ENCODE peak calls at places on chromosomes 12 and 14, in five cellular contexts. Z is PC-3, Y is neural progenitor cell, M is HCT116, I is MM.1S. W is an unnamed sample.
A peak's percentile ranks its signal among the peaks of the same experiment; 100 is the strongest.

GRCh38 chr12:13183621-13184020 is 12.9 kb upstream of the EMP1 start:
- DNase-seq in Y (no peak), M (no peak), I (no peak), Z (peak; percentile 76), W (no peak)

GRCh38 chr14:20031058-20031457 is 4.8 kb downstream of the OR4K13 start:
- DNase-seq in Z (no peak), M (no peak), I (no peak), Y (no peak), W (no peak)

GRCh38 chr14:75859746-75860145 is 122.0 kb downstream of the TGFB3 start:
- DNase-seq in I (no peak), M (no peak), Y (no peak), Z (no peak), W (no peak)

GRCh38 chr12:53050426-53051057 is 677 bp downstream of the TNS2 start:
- DNase-seq in M (no peak), I (no peak), Y (no peak), Z (no peak), W (no peak)

GRCh38 chr14:73227812-73228781 is 9.2 kb upstream of the PAPLN start:
- DNase-seq in I (no peak), Z (peak; percentile 97), M (no peak), Y (peak; percentile 42), W (peak; percentile 67)

GRCh38 chr14:61476737-61477410 is 155.5 kb downstream of the PRKCH start:
- DNase-seq in I (no peak), Y (no peak), Z (no peak), M (no peak), W (no peak)

GRCh38 chr14:30194769-30195168 is 267.1 kb upstream of the PRKD1 start:
- DNase-seq in I (no peak), M (no peak), Z (peak; percentile 7), Y (no peak), W (no peak)

GRCh38 chr12:65327207-65328076 is 49.0 kb downstream of the MSRB3 start:
- DNase-seq in Z (no peak), I (no peak), Y (no peak), M (no peak), W (no peak)

GRCh38 chr12:54287316-54288157 is 7.0 kb downstream of the HNRNPA1 start:
- DNase-seq in Z (no peak), I (no peak), M (no peak), Y (no peak), W (peak; percentile 32)
- H3K36me3 ChIP-seq in Z (peaks cover 47% of the 10 kb centered on the region), I (peaks cover 19% of the 10 kb centered on the region), M (peaks cover 46% of the 10 kb centered on the region), Y (peaks cover 36% of the 10 kb centered on the region), W (peaks cover 35% of the 10 kb centered on the region)

GRCh38 chr14:41488401-41488800 is 118.3 kb upstream of the LRFN5 start:
- DNase-seq in M (no peak), Y (no peak), I (no peak), Z (no peak), W (no peak)

GRCh38 chr14:41490323-41490722 is 116.4 kb upstream of the LRFN5 start:
- DNase-seq in Z (no peak), Y (no peak), I (no peak), M (no peak), W (no peak)
- TF ChIP-seq CTCF in Z (no peak), Y (no peak), I (no peak), M (no peak), W (no peak)

GRCh38 chr12:126095748-126096510 is 1030.7 kb downstream of the AACS start:
- DNase-seq in M (no peak), Y (no peak), Z (no peak), I (no peak), W (no peak)

DNA sequence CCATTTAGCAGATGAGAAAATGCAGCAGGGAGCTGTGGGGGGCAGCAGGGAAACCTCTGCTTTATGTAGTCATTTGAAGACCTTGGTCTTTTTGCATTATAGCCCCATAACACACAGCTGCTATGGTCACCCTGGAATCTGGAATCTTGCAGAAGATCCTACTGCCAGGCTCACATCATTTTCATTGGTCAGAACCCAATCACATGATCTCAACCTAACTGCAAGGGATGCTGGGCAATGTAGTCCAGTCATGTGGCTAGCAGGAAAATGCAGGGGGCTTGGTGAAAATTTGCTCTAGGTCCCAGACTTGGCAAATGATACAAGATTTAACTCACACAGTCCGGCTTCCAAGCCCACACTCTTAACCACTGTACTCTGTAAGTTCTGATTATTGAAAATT is 1028.7 kb downstream of the AACS start:
- DNase-seq in M (no peak), I (no peak), Z (peak; percentile 3), Y (peak; percentile 67), W (peak; percentile 54)
- TF ChIP-seq EZH2phosphoT487 in M (no peak), I (no peak), Z (no peak), Y (no peak), W (no peak)

GRCh38 chr12:123655420-123655819 is 15.5 kb upstream of the TCTN2 start:
- DNase-seq in M (no peak), Z (no peak), Y (no peak), I (no peak), W (no peak)
- H3K36me3 ChIP-seq in M (peaks cover 37% of the 10 kb centered on the region), Z (peaks cover 24% of the 10 kb centered on the region), Y (peaks cover 14% of the 10 kb centered on the region), I (no peaks in the 10 kb centered on the region), W (peaks cover 12% of the 10 kb centered on the region)

GRCh38 chr12:28817524-28817923 is 331.6 kb upstream of the FAR2 start:
- DNase-seq in Z (no peak), Y (no peak), M (no peak), I (no peak), W (peak; percentile 16)
- TF ChIP-seq CTCF in Z (peak; percentile 43), Y (no peak), M (peak; percentile 4), I (no peak), W (peak; percentile 60)

GRCh38 chr12:131941116-131941986 is 8.4 kb upstream of the EP400 start:
- DNase-seq in Y (no peak), I (no peak), M (no peak), Z (no peak), W (no peak)

GRCh38 chr12:131940121-131940520 is 9.6 kb upstream of the EP400 start:
- DNase-seq in M (no peak), I (no peak), Z (no peak), Y (no peak), W (no peak)

GRCh38 chr12:131938082-131938481 is 9.0 kb downstream of the PUS1 start:
- DNase-seq in Z (no peak), M (no peak), Y (no peak), I (no peak), W (no peak)

GRCh38 chr12:131941987-131942341 is 7.8 kb upstream of the EP400 start:
- DNase-seq in Y (no peak), M (no peak), I (no peak), Z (no peak), W (no peak)

GRCh38 chr12:131939007-131939406 is 9.9 kb downstream of the PUS1 start:
- DNase-seq in I (no peak), Z (no peak), M (no peak), Y (no peak), W (no peak)
- TF ChIP-seq EZH2phosphoT487 in I (no peak), Z (no peak), M (no peak), Y (no peak), W (no peak)

GRCh38 chr14:102939329-102939728 is 16.9 kb downstream of the AMN start:
- DNase-seq in I (no peak), M (no peak), Y (no peak), Z (no peak), W (no peak)
- H3K36me3 ChIP-seq in I (no peaks in the 10 kb centered on the region), M (peaks cover 25% of the 10 kb centered on the region), Y (no peaks in the 10 kb centered on the region), Z (peaks cover 22% of the 10 kb centered on the region), W (peaks cover 3% of the 10 kb centered on the region)